ENCODE peak calls at places on chromosomes 16 and 17, in seven cellular contexts. One of them, this sample, is unnamed.

GRCh38 chr16:53775821-53776431 is 72.0 kb downstream of the FTO start:
- DNase-seq in stomach: peak; percentile 60
- DNase-seq in right cardiac atrium: peak; percentile 57
- DNase-seq in mesendoderm: peak; percentile 88
- DNase-seq in spleen: no peak
- DNase-seq in PC-9: peak; percentile 94
- DNase-seq in Peyer's patch: peak; percentile 44
- DNase-seq in this sample: peak; percentile 64

GRCh38 chr16:81754810-81755209 is 24.3 kb upstream of the PLCG2 start:
- DNase-seq in spleen: no peak
- DNase-seq in right cardiac atrium: no peak
- DNase-seq in mesendoderm: no peak
- DNase-seq in stomach: no peak
- DNase-seq in Peyer's patch: no peak
- DNase-seq in PC-9: no peak
- DNase-seq in this sample: no peak

GRCh38 chr17:78387982-78388941 is 9.8 kb downstream of the PGS1 start:
- DNase-seq in right cardiac atrium: peak; percentile 62
- DNase-seq in mesendoderm: no peak
- DNase-seq in Peyer's patch: peak; percentile 59
- DNase-seq in PC-9: no peak
- DNase-seq in spleen: no peak
- DNase-seq in stomach: no peak
- DNase-seq in this sample: no peak

GRCh38 chr17:82105882-82106696 is 8.1 kb upstream of the FASN start:
- DNase-seq in mesendoderm: peak; percentile 95
- DNase-seq in spleen: peak; percentile 91
- DNase-seq in PC-9: peak; percentile 94
- DNase-seq in Peyer's patch: peak; percentile 84
- DNase-seq in stomach: peak; percentile 83
- DNase-seq in right cardiac atrium: no peak
- DNase-seq in this sample: peak; percentile 91

GRCh38 chr16:75257886-75258806 is 6.7 kb upstream of the BCAR1 start:
- DNase-seq in spleen: no peak
- DNase-seq in right cardiac atrium: no peak
- DNase-seq in mesendoderm: no peak
- DNase-seq in stomach: no peak
- DNase-seq in Peyer's patch: no peak
- DNase-seq in PC-9: no peak
- DNase-seq in this sample: no peak

GRCh38 chr16:87045462-87046216 is 271.6 kb downstream of the C16orf95 start:
- DNase-seq in right cardiac atrium: no peak
- DNase-seq in stomach: no peak
- DNase-seq in mesendoderm: no peak
- DNase-seq in PC-9: no peak
- DNase-seq in Peyer's patch: no peak
- DNase-seq in spleen: no peak
- DNase-seq in this sample: no peak

GRCh38 chr17:55230716-55231115 is 34.0 kb upstream of the HLF start:
- DNase-seq in Peyer's patch: no peak
- DNase-seq in right cardiac atrium: no peak
- DNase-seq in spleen: no peak
- DNase-seq in PC-9: no peak
- DNase-seq in mesendoderm: no peak
- DNase-seq in stomach: no peak
- DNase-seq in this sample: no peak

GRCh38 chr16:48366165-48367093 is 18.8 kb downstream of the SIAH1 start:
- DNase-seq in Peyer's patch: peak; percentile 70
- DNase-seq in PC-9: peak; percentile 89
- DNase-seq in stomach: peak; percentile 53
- DNase-seq in spleen: no peak
- DNase-seq in mesendoderm: peak; percentile 93
- DNase-seq in right cardiac atrium: no peak
- DNase-seq in this sample: no peak

GRCh38 chr16:4962716-4963115 is 4.6 kb downstream of the SEC14L5 start:
- DNase-seq in Peyer's patch: no peak
- DNase-seq in right cardiac atrium: no peak
- DNase-seq in PC-9: no peak
- DNase-seq in spleen: no peak
- DNase-seq in stomach: no peak
- DNase-seq in mesendoderm: no peak
- DNase-seq in this sample: no peak

GRCh38 chr17:48457080-48457836 is 27.2 kb upstream of the SKAP1 start:
- DNase-seq in stomach: peak; percentile 63
- DNase-seq in mesendoderm: peak; percentile 69
- DNase-seq in Peyer's patch: peak; percentile 82
- DNase-seq in right cardiac atrium: peak; percentile 69
- DNase-seq in spleen: peak; percentile 91
- DNase-seq in PC-9: peak; percentile 44
- DNase-seq in this sample: peak; percentile 79

GRCh38 chr16:16009396-16009795 is 60.0 kb downstream of the ABCC1 start:
- DNase-seq in Peyer's patch: no peak
- DNase-seq in spleen: no peak
- DNase-seq in mesendoderm: no peak
- DNase-seq in PC-9: no peak
- DNase-seq in right cardiac atrium: no peak
- DNase-seq in stomach: no peak
- DNase-seq in this sample: no peak

GRCh38 chr17:45666046-45666600 is 118.0 kb upstream of the CRHR1 start:
- DNase-seq in PC-9: no peak
- DNase-seq in mesendoderm: no peak
- DNase-seq in spleen: no peak
- DNase-seq in Peyer's patch: no peak
- DNase-seq in right cardiac atrium: no peak
- DNase-seq in stomach: no peak
- DNase-seq in this sample: no peak

GRCh38 chr16:46923513-46924295 is 39.5 kb downstream of the GPT2 start:
- DNase-seq in stomach: no peak
- DNase-seq in spleen: no peak
- DNase-seq in PC-9: no peak
- DNase-seq in Peyer's patch: no peak
- DNase-seq in mesendoderm: no peak
- DNase-seq in right cardiac atrium: no peak
- DNase-seq in this sample: no peak

GRCh38 chr16:46922239-46922638 is 38.1 kb downstream of the GPT2 start:
- DNase-seq in right cardiac atrium: no peak
- DNase-seq in PC-9: no peak
- DNase-seq in Peyer's patch: no peak
- DNase-seq in spleen: no peak
- DNase-seq in mesendoderm: no peak
- DNase-seq in stomach: peak; percentile 72
- DNase-seq in this sample: no peak

GRCh38 chr16:46918905-46919792 is 35.0 kb downstream of the GPT2 start:
- DNase-seq in PC-9: no peak
- DNase-seq in right cardiac atrium: no peak
- DNase-seq in spleen: no peak
- DNase-seq in Peyer's patch: peak; percentile 65
- DNase-seq in mesendoderm: no peak
- DNase-seq in stomach: peak; percentile 86
- DNase-seq in this sample: no peak

GRCh38 chr16:46918400-46918799 is 34.2 kb downstream of the GPT2 start:
- DNase-seq in spleen: no peak
- DNase-seq in Peyer's patch: no peak
- DNase-seq in mesendoderm: no peak
- DNase-seq in stomach: no peak
- DNase-seq in PC-9: no peak
- DNase-seq in right cardiac atrium: no peak
- DNase-seq in this sample: no peak

GRCh38 chr16:46920402-46921068 is 36.4 kb downstream of the GPT2 start:
- DNase-seq in right cardiac atrium: no peak
- DNase-seq in PC-9: peak; percentile 63
- DNase-seq in Peyer's patch: no peak
- DNase-seq in mesendoderm: no peak
- DNase-seq in stomach: peak; percentile 95
- DNase-seq in spleen: no peak
- DNase-seq in this sample: no peak
- H3K4me1 ChIP-seq in right cardiac atrium: no peaks in the 10 kb centered on the region
- H3K4me1 ChIP-seq in PC-9: no peaks in the 10 kb centered on the region
- H3K4me1 ChIP-seq in Peyer's patch: no peaks in the 10 kb centered on the region
- H3K4me1 ChIP-seq in mesendoderm: no peaks in the 10 kb centered on the region
- H3K4me1 ChIP-seq in stomach: peaks cover 36% of the 10 kb centered on the region
- H3K4me1 ChIP-seq in spleen: peaks cover 31% of the 10 kb centered on the region
- H3K4me1 ChIP-seq in this sample: no peaks in the 10 kb centered on the region

DNA sequence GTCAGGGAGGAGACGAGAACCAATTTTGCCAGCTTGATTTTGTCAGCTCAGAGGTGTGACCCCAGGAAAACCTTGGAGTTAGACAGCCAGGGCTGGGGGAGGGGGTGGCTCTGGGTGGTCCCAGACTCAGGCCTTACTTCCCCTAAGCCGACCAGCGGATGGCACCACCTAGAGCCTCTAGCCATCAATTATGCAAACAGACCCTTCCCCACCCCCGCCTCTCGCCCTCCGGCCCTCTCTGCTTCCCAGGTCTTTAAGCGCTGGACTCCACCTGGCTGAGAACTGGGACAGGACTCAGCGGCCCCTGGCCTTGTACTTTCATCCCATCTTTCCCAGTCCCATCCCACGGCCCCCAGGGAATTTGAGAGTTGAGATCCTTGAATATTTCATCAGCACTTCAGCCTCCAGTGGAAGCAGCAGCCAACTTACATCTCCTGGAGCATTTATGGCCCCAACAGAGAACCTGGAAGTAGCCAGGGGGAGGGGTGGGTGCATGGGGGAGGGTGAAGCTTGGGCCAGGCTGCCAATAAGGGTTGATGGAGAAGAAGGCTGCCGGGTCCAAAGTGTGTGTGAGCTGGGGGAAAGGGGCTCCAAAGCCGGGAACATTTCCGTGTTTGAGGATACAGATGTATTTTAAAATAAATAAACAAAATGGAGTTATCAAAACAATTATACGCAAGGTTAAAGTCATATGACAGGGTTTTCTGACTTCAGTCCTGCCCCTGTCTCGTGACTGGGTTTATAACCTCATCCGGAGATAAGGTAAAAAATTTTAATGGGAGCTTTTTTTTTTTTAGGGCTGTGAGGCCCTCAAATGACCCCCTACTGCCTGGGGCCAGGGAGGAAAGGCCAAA is 7.5 kb upstream of the JUP start:
- DNase-seq in PC-9: no peak
- DNase-seq in stomach: no peak
- DNase-seq in spleen: no peak
- DNase-seq in mesendoderm: peak; percentile 96
- DNase-seq in Peyer's patch: peak; percentile 59
- DNase-seq in right cardiac atrium: no peak
- DNase-seq in this sample: no peak
- H3K4me3 ChIP-seq in PC-9: peak overlapping the region; percentile 36
- H3K4me3 ChIP-seq in stomach: no peak overlapping the region
- H3K4me3 ChIP-seq in spleen: no peak overlapping the region
- H3K4me3 ChIP-seq in mesendoderm: no peak overlapping the region
- H3K4me3 ChIP-seq in Peyer's patch: no peak overlapping the region
- H3K4me3 ChIP-seq in right cardiac atrium: no peak overlapping the region
- H3K4me3 ChIP-seq in this sample: no peak overlapping the region

DNA sequence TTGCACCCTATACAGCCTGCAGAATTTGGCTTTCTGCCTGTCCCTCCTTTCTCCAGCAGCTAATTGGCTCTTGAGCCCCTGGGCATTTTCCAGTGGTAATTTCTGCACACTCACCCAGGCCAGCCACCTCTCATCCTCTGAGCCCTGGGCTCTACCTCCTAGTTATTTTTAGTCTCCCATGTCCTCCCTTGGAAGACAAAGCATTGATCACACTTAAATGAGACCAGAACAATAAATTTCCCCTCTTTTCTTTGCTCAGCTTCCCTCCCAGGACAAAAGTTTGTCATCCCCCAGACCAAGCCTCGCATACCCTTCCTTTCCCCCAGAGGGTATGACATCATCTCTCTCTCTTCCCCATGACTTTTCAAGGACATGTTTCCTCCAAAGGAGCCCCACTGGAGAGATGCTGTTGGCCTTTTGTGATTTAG is 38.1 kb downstream of the C17orf75 start:
- DNase-seq in stomach: no peak
- DNase-seq in Peyer's patch: no peak
- DNase-seq in PC-9: no peak
- DNase-seq in right cardiac atrium: no peak
- DNase-seq in mesendoderm: peak; percentile 51
- DNase-seq in spleen: no peak
- DNase-seq in this sample: no peak
- H3K27ac ChIP-seq in stomach: no peak overlapping the region
- H3K27ac ChIP-seq in Peyer's patch: no peak overlapping the region
- H3K27ac ChIP-seq in PC-9: no peak overlapping the region
- H3K27ac ChIP-seq in right cardiac atrium: peak overlapping the region; percentile 6
- H3K27ac ChIP-seq in mesendoderm: peak overlapping the region; percentile 25
- H3K27ac ChIP-seq in spleen: no peak overlapping the region
- H3K27ac ChIP-seq in this sample: no peak overlapping the region

GRCh38 chr16:35011-35775 is 18.2 kb downstream of the POLR3K start:
- DNase-seq in Peyer's patch: peak; percentile 72
- DNase-seq in mesendoderm: no peak
- DNase-seq in right cardiac atrium: no peak
- DNase-seq in stomach: no peak
- DNase-seq in PC-9: no peak
- DNase-seq in spleen: peak; percentile 86
- DNase-seq in this sample: no peak

GRCh38 chr16:36336-36984 is 16.9 kb downstream of the POLR3K start:
- DNase-seq in stomach: no peak
- DNase-seq in right cardiac atrium: no peak
- DNase-seq in PC-9: no peak
- DNase-seq in mesendoderm: no peak
- DNase-seq in spleen: no peak
- DNase-seq in Peyer's patch: no peak
- DNase-seq in this sample: no peak

GRCh38 chr16:35776-36305 is 17.6 kb downstream of the POLR3K start:
- DNase-seq in spleen: no peak
- DNase-seq in PC-9: no peak
- DNase-seq in stomach: no peak
- DNase-seq in mesendoderm: no peak
- DNase-seq in Peyer's patch: no peak
- DNase-seq in right cardiac atrium: no peak
- DNase-seq in this sample: no peak

GRCh38 chr16:37511-37910 is 15.9 kb downstream of the POLR3K start:
- DNase-seq in mesendoderm: no peak
- DNase-seq in PC-9: no peak
- DNase-seq in stomach: no peak
- DNase-seq in right cardiac atrium: no peak
- DNase-seq in Peyer's patch: peak; percentile 74
- DNase-seq in spleen: no peak
- DNase-seq in this sample: no peak

DNA sequence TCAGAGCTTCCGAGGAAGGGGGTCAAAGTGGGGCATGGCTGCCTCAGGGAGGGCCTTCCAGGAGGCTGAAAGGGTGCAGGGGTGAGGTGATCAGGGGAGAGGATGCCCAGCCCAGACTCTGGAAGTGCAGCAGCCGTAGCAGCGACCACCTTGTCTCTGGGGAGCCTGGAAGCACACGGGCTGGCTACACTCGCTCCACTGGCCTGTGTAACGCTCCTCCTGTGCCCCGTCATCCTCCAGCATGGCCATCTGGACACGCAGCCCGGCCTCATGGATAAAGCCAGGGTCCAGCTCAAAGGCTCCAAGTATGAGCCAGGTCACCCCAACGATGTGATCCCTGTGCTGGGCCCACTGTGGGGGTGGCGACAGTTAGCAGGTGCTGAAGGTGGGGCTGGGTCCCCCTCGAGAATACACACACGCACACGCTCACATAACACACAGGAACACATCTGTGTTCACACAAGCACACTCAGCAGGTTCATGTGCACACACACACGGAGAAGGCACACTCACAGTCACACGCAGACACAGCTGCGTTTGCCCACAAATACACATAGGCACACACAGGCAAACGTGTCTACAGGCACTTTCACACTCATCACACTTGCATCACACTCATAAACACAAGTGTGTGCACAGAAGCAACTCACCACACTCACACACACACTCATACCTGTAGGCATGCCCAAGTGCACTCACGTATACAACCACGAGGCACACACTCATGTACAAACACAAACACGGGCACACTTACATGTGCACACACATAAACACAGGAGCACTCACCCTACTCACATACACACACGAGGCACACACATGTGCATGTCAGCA is 19.3 kb downstream of the POLR3K start:
- DNase-seq in right cardiac atrium: no peak
- DNase-seq in Peyer's patch: no peak
- DNase-seq in stomach: no peak
- DNase-seq in spleen: no peak
- DNase-seq in PC-9: no peak
- DNase-seq in mesendoderm: no peak
- DNase-seq in this sample: no peak
- H3K4me1 ChIP-seq in right cardiac atrium: no peaks in the 10 kb centered on the region
- H3K4me1 ChIP-seq in Peyer's patch: peaks cover 1% of the 10 kb centered on the region
- H3K4me1 ChIP-seq in stomach: peaks cover 11% of the 10 kb centered on the region
- H3K4me1 ChIP-seq in spleen: peaks cover 55% of the 10 kb centered on the region
- H3K4me1 ChIP-seq in PC-9: peaks cover 18% of the 10 kb centered on the region
- H3K4me1 ChIP-seq in mesendoderm: no peaks in the 10 kb centered on the region
- H3K4me1 ChIP-seq in this sample: peaks cover 11% of the 10 kb centered on the region